ENCODE peak calls at places on chromosome 14, in four cellular contexts. Q is trophoblast cell, I is H1, B is IMR-90. E is an unnamed sample.
A peak's percentile ranks its signal among the peaks of the same experiment; 100 is the strongest.

GRCh38 chr14:99879401-99880295 is 86.4 kb downstream of the EML1 start:
- DNase-seq in Q (no peak), I (no peak), B (peak; percentile 88), E (no peak)

GRCh38 chr14:20332386-20332945 is 613 bp downstream of the CCNB1IP1 start:
- DNase-seq in Q (no peak), I (no peak), B (no peak), E (no peak)

GRCh38 chr14:20676072-20676471 is 8.3 kb upstream of the RNASE4 start:
- DNase-seq in Q (no peak), I (no peak), B (no peak), E (no peak)

GRCh38 chr14:55578511-55578910 is 1.5 kb upstream of the KTN1 start:
- DNase-seq in Q (no peak), I (no peak), B (no peak), E (no peak)

GRCh38 chr14:75689012-75689411 is 28.0 kb downstream of the TTLL5 start:
- DNase-seq in Q (no peak), I (no peak), B (peak; percentile 61), E (no peak)

GRCh38 chr14:100297320-100298300 is 8.6 kb downstream of the SLC25A29 start:
- DNase-seq in Q (peak; percentile 15), I (no peak), B (peak; percentile 88), E (no peak)

GRCh38 chr14:75460402-75460801 is 32.6 kb downstream of the JDP2 start:
- DNase-seq in Q (no peak), I (no peak), B (no peak), E (no peak)

GRCh38 chr14:98077176-98077575 is 1194.8 kb downstream of the BCL11B start:
- DNase-seq in Q (no peak), I (no peak), B (no peak), E (no peak)

GRCh38 chr14:93788557-93789365 is 476 bp upstream of the PRIMA1 start:
- DNase-seq in Q (no peak), I (peak; percentile 74), B (no peak), E (peak; percentile 66)

GRCh38 chr14:87483651-87484260 is 509.2 kb downstream of the GALC start:
- DNase-seq in Q (no peak), I (no peak), B (peak; percentile 63), E (no peak)

GRCh38 chr14:53187921-53188463 is 34.9 kb upstream of the DDHD1 start:
- DNase-seq in Q (no peak), I (no peak), B (no peak), E (no peak)

GRCh38 chr14:32202468-32202865 is 602 bp downstream of the RNU6-8 start:
- DNase-seq in Q (no peak), I (no peak), B (peak; percentile 21), E (no peak)

GRCh38 chr14:50063876-50064420 is 52.4 kb downstream of the VCPKMT start:
- DNase-seq in Q (no peak), I (no peak), B (no peak), E (no peak)

GRCh38 chr14:56490379-56490778 is 89.2 kb upstream of the TMEM260 start:
- DNase-seq in Q (no peak), I (no peak), B (peak; percentile 40), E (no peak)

DNA sequence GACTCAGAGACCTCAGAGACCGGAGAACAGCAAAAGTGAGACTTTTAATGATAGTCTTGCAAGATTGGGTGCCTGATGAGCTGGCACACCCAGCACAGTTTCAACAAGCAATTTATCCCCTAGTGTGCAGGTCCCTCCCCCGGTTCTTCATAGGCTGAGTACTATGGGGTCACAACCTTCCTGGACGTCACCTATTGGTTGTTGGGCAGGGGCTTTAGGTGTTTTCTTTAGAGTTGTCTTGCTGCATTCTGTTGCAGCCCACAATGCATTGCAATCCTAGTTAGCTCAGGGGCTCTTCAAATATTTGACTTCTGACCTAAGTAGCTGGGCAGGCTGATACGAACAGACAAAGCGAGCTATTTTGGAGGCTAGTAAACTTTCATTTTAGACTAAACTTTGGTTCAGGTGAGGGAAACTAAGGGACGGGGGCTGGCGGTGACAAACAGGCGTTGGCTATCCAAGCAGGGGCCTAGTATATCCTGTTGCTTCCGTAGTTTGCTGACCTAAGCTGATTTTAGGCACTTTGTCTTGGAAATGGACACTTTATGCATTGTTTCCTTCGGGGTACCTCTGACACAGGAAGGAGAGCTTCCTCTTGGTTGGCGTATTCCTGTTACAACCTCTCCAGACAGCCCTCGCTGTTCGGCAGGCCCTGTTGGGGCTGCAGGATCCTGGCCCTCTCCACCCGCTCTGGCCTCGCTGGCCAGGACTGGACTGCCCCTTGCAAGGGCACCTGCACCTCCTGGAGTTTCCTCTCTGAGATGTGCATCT is 14.1 kb downstream of the SIVA1 start:
- DNase-seq in Q (peak; percentile 59), I (no peak), B (no peak), E (no peak)
- H3K9ac ChIP-seq in Q (no peak overlapping the region), I (no peak overlapping the region), B (no peak overlapping the region), E (no peak overlapping the region)

DNA sequence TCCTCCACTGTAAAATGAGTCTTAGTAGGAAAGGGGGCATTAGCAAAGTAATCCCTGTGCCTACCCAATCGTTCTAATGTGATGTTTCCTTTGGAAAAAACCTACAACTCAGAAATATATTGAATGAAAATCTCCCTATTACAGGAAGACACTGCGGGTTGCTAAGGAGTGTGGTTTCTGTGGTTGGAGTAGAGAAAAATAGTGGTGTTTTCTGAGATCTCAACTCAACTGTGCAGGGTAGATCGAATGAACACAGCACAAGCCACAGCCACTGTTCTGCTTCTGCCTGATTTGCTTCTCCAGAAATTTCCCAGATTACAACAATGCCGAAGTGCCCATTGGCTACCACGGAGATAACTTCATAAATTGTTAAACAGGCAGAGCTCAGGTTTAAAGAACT is 480.4 kb downstream of the DIO2 start:
- DNase-seq in Q (no peak), I (no peak), B (no peak), E (no peak)
- H2BK5ac ChIP-seq in Q (no peak overlapping the region), I (no peak overlapping the region), B (no peak overlapping the region), E (no peak overlapping the region)

DNA sequence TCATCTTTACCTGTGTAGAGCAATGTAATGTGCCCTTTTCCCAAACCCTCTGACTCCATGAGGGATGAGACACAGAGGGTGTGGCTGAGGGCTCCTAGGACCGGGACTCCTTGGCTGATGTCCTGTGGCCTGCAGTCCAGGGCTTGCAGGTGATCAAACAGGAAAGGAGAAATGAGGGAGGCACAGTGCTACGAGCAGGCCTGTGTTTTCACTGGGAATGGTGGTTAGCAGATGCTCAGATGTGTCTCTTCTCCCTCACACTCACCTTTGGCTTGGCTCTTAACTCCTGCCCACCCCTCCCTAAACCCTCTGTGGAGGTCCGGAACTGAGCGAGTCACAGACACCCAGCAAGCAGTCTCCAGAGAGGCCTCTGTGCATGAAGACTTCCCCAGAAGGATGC is 254.4 kb downstream of the DAD1 start:
- DNase-seq in Q (no peak), I (no peak), B (no peak), E (no peak)
- H3K9ac ChIP-seq in Q (no peak overlapping the region), I (no peak overlapping the region), B (no peak overlapping the region), E (no peak overlapping the region)

GRCh38 chr14:54488646-54489317 is at the start of gene GMFB:
- DNase-seq in Q (peak; percentile 95), I (peak; percentile 84), B (peak; percentile 91), E (peak; percentile 90)

GRCh38 chr14:54489318-54489683 is 521 bp upstream of the GMFB start:
- DNase-seq in Q (no peak), I (no peak), B (no peak), E (no peak)

GRCh38 chr14:54487771-54488170 is 1.0 kb downstream of the GMFB start:
- DNase-seq in Q (peak; percentile 7), I (no peak), B (peak; percentile 53), E (no peak)

GRCh38 chr14:54486685-54487084 is 2.1 kb downstream of the GMFB start:
- DNase-seq in Q (no peak), I (no peak), B (no peak), E (no peak)

DNA sequence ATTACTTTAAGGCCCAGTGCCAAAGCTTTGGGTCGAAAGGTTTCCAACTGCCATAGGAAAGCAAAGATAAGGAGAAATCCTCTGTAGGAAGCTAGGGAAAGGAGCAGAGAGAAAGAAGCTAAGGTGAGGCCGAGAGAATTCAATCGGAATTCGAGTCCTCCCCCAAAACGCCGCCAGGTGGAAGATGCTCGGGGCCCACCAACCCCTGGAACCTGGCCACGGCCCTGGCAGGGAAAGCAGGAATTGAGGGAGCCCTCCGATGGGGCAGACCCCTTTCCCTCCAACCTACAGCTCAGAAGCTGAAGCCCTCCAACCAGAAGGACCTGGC is 498 bp downstream of the GMFB start:
- DNase-seq in Q (no peak), I (no peak), B (no peak), E (no peak)
- H2BK5ac ChIP-seq in Q (peak overlapping the region; percentile 96), I (peak overlapping the region; percentile 87), B (peak overlapping the region; percentile 79), E (no peak overlapping the region)

GRCh38 chr14:51834218-51834617 is 26.2 kb upstream of the GNG2 start:
- DNase-seq in Q (no peak), I (no peak), B (no peak), E (no peak)
- H3K9ac ChIP-seq in Q (no peak overlapping the region), I (no peak overlapping the region), B (no peak overlapping the region), E (no peak overlapping the region)

GRCh38 chr14:104436741-104437701 is 142.5 kb upstream of the C14orf180 start:
- DNase-seq in Q (no peak), I (peak; percentile 43), B (no peak), E (peak; percentile 34)
- H2BK5ac ChIP-seq in Q (no peak overlapping the region), I (no peak overlapping the region), B (no peak overlapping the region), E (no peak overlapping the region)

GRCh38 chr14:102187044-102187443 is 47.3 kb downstream of the WDR20 start:
- DNase-seq in Q (peak; percentile 16), I (no peak), B (peak; percentile 87), E (no peak)
- H3K9ac ChIP-seq in Q (no peak overlapping the region), I (no peak overlapping the region), B (no peak overlapping the region), E (no peak overlapping the region)

GRCh38 chr14:91509083-91509877 is 830 bp downstream of the PPP4R3A start:
- DNase-seq in Q (no peak), I (peak; percentile 64), B (no peak), E (peak; percentile 37)
- H2BK5ac ChIP-seq in Q (peak overlapping the region; percentile 98), I (peak overlapping the region; percentile 94), B (peak overlapping the region; percentile 90), E (no peak overlapping the region)

GRCh38 chr14:94887591-94887990 is 117.7 kb upstream of the GSC start:
- DNase-seq in Q (no peak), I (no peak), B (no peak), E (no peak)

GRCh38 chr14:94885481-94886155 is 115.7 kb upstream of the GSC start:
- DNase-seq in Q (no peak), I (no peak), B (no peak), E (no peak)

GRCh38 chr14:94886931-94887330 is 117.0 kb upstream of the GSC start:
- DNase-seq in Q (no peak), I (no peak), B (no peak), E (no peak)

GRCh38 chr14:94882401-94882800 is 112.5 kb upstream of the GSC start:
- DNase-seq in Q (no peak), I (no peak), B (no peak), E (no peak)

DNA sequence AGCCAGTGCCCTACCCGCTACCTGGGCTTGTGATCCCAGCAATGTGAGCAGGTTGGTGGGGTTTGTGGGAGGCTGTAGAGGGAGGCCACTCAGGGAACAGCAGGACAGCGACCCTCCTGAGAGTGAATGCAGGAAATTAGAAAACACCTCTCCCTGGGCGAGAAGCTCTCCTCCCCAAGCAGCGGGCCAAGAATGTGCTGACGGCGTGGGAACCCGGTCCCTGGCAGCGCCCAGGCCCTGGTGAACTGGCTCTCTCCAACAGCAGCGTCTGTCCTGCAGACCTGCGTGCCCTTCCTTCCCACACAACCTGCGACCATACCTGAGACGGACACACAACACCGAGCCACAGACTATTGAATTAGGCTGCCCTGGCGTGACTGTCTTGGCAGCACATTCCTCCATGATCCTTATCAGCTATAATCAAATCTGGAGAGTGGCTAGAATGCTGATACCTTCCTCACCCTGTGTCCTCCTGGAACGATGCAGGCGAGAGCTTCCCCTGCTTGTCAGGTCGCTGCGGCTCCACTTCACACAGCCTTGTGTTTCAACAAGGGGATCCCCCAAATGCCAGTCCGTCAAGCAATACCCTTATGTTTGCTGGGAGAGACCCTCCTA is 114.8 kb upstream of the GSC start:
- DNase-seq in Q (no peak), I (no peak), B (no peak), E (no peak)
- H3K9ac ChIP-seq in Q (no peak overlapping the region), I (no peak overlapping the region), B (no peak overlapping the region), E (no peak overlapping the region)

E was measured in H9.